ENCODE peak calls at places on chromosomes 12 and 14, in seven cellular contexts. Q is IMR-90; Z is kidney tubule cell; Y is stimulated activated CD8-positive, alpha-beta memory T cell treated with anti-CD3 and anti-CD28 coated beads, Interleukin-2, amount 100 ng/mL, for 1 hour; V is endothelial cell of umbilical vein; B is RWPE1; N is stimulated activated CD4-positive, alpha-beta T cell treated with anti-CD3 and anti-CD28 coated beads, Interleukin-15, amount 100 ng/mL, for 24 hours. D is an unnamed sample.

GRCh38 chr12:64296301-64296700 is 74.2 kb upstream of the KICS2 start:
- DNase-seq in N (no peak), Q (no peak), V (no peak), Y (no peak), B (no peak), Z (no peak), D (no peak)

GRCh38 chr12:9651265-9651729 is 18.2 kb upstream of the CLEC2D start:
- DNase-seq in Z (peak; percentile 62), V (no peak), Y (no peak), B (no peak), N (peak; percentile 80), Q (peak; percentile 67), D (no peak)

GRCh38 chr12:52788111-52788875 is 7.6 kb downstream of the KRT3 start:
- DNase-seq in Z (no peak), Y (no peak), V (no peak), B (no peak), Q (no peak), N (no peak), D (no peak)

GRCh38 chr12:124422570-124423523 is 128.0 kb downstream of the RFLNA start:
- DNase-seq in V (peak; percentile 90), Y (no peak), Q (peak; percentile 94), B (peak; percentile 96), Z (peak; percentile 86), N (no peak), D (no peak)

GRCh38 chr12:49342066-49342913 is 4.4 kb upstream of the DNAJC22 start:
- DNase-seq in Y (peak; percentile 41), Q (peak; percentile 66), Z (peak; percentile 82), N (peak; percentile 91), B (no peak), V (peak; percentile 76), D (peak; percentile 97)

GRCh38 chr14:36069535-36069900 is 107.0 kb downstream of the PTCSC3 start:
- DNase-seq in Z (peak; percentile 63), Y (no peak), N (peak; percentile 41), B (peak; percentile 46), V (peak; percentile 37), Q (peak; percentile 17), D (peak; percentile 79)

GRCh38 chr14:101185081-101185835 is 281.7 kb upstream of the RTL1 start:
- DNase-seq in B (no peak), V (no peak), Y (no peak), Z (no peak), N (no peak), Q (no peak), D (no peak)

GRCh38 chr14:67491285-67491684 is 2.8 kb upstream of the TMEM229B start:
- DNase-seq in Z (no peak), N (no peak), B (no peak), Y (no peak), V (no peak), Q (no peak), D (no peak)

GRCh38 chr12:47190271-47190750 is 110.6 kb upstream of the AMIGO2 start:
- DNase-seq in B (peak; percentile 37), Y (no peak), Q (peak; percentile 74), Z (peak; percentile 87), V (no peak), N (peak; percentile 57), D (no peak)

GRCh38 chr14:53714495-53715389 is 241.9 kb downstream of the BMP4 start:
- DNase-seq in N (no peak), V (peak; percentile 83), Q (no peak), Z (no peak), B (no peak), Y (no peak), D (no peak)

GRCh38 chr14:74735113-74735512 is 22.2 kb downstream of the FCF1 start:
- DNase-seq in N (no peak), Y (no peak), B (no peak), Z (no peak), Q (no peak), V (no peak), D (no peak)

GRCh38 chr12:116592116-116592637 is 33.0 kb downstream of the MAP1LC3B2 start:
- DNase-seq in V (peak; percentile 43), Q (no peak), N (no peak), Y (no peak), Z (no peak), B (no peak), D (no peak)

GRCh38 chr14:24296341-24297157 is 3.0 kb downstream of the DHRS1 start:
- DNase-seq in V (peak; percentile 89), Y (peak; percentile 33), Z (peak; percentile 96), Q (peak; percentile 97), N (peak; percentile 82), B (peak; percentile 77), D (no peak)

GRCh38 chr14:70658899-70659298 is 17.2 kb downstream of the TTC9 start:
- DNase-seq in V (no peak), B (no peak), Z (no peak), N (no peak), Q (no peak), Y (no peak), D (no peak)

GRCh38 chr14:91360490-91361235 is 57.0 kb downstream of the CCDC88C start:
- DNase-seq in V (no peak), Z (no peak), Q (no peak), B (no peak), N (no peak), Y (no peak), D (no peak)

GRCh38 chr14:103628221-103628683 is 759 bp upstream of the KLC1 start:
- DNase-seq in B (peak; percentile 84), Q (peak; percentile 79), Y (no peak), Z (peak; percentile 91), V (peak; percentile 72), N (peak; percentile 41), D (no peak)

GRCh38 chr12:111991946-111992345 is 21.0 kb downstream of the TMEM116 start:
- DNase-seq in N (no peak), V (no peak), Q (peak; percentile 69), B (no peak), Z (no peak), Y (no peak), D (no peak)

GRCh38 chr12:28569698-28570411 is 379.6 kb downstream of the CCDC91 start:
- DNase-seq in N (no peak), B (no peak), Z (peak; percentile 83), Q (peak; percentile 80), V (peak; percentile 42), Y (no peak), D (no peak)

D was measured in iPS DF 6.9.